ENCODE peak calls at places on chromosomes 3 and 15, in four cellular contexts. P, R, T and D are unnamed samples.

GRCh38 chr15:35867371-35867770 is 321.4 kb upstream of the DPH6 start:
- DNase-seq in P (no peak), T (no peak), R (no peak), D (no peak)

GRCh38 chr3:177379045-177379444 is 181.8 kb upstream of the TBL1XR1 start:
- DNase-seq in R (no peak), P (no peak), T (no peak), D (no peak)

GRCh38 chr3:55626284-55626675 is 139.2 kb upstream of the WNT5A start:
- DNase-seq in R (no peak), T (no peak), P (no peak), D (no peak)

GRCh38 chr3:139627759-139628158 is 50.0 kb downstream of the NMNAT3 start:
- DNase-seq in R (no peak), T (no peak), P (no peak), D (no peak)

GRCh38 chr3:42387802-42388651 is 22.4 kb downstream of the LYZL4 start:
- DNase-seq in T (no peak), R (no peak), P (no peak), D (no peak)

GRCh38 chr15:78995921-78996780 is 51.3 kb upstream of the CTSH start:
- DNase-seq in R (no peak), T (no peak), P (no peak), D (peak; percentile 25)

GRCh38 chr3:104206925-104207324 is 1159.8 kb upstream of the ALCAM start:
- DNase-seq in T (no peak), P (no peak), R (no peak), D (no peak)

GRCh38 chr15:43208052-43209002 is 12.5 kb downstream of the EPB42 start:
- DNase-seq in P (no peak), R (no peak), T (no peak), D (no peak)

GRCh38 chr3:130712718-130713423 is 33.8 kb downstream of the PIK3R4 start:
- DNase-seq in P (no peak), R (no peak), T (no peak), D (no peak)

GRCh38 chr3:133440652-133441051 is 40.8 kb downstream of the BFSP2 start:
- DNase-seq in T (no peak), R (no peak), P (peak; percentile 27), D (no peak)

GRCh38 chr3:4731543-4732111 is 238.5 kb downstream of the ITPR1 start:
- DNase-seq in R (no peak), P (no peak), T (no peak), D (no peak)

GRCh38 chr15:87777054-87777498 is 479.5 kb downstream of the NTRK3 start:
- DNase-seq in T (peak; percentile 69), R (no peak), P (peak; percentile 62), D (no peak)

GRCh38 chr3:45462522-45463262 is 74.3 kb downstream of the LARS2 start:
- DNase-seq in R (no peak), P (no peak), T (no peak), D (no peak)

GRCh38 chr15:90903733-90904536 is 833 bp downstream of the MAN2A2 start:
- DNase-seq in T (no peak), P (no peak), R (peak; percentile 44), D (peak; percentile 33)

GRCh38 chr3:79414821-79415220 is 353.0 kb downstream of the ROBO1 start:
- DNase-seq in T (peak; percentile 47), P (peak; percentile 10), R (no peak), D (no peak)

GRCh38 chr15:56805466-56806146 is 72.3 kb upstream of the ZNF280D start:
- DNase-seq in R (peak; percentile 60), T (peak; percentile 50), P (peak; percentile 43), D (no peak)

GRCh38 chr3:101824691-101825090 is 24.6 kb upstream of the NFKBIZ start:
- DNase-seq in R (no peak), T (no peak), P (no peak), D (no peak)

GRCh38 chr3:47440131-47440530 is 35.6 kb downstream of the SCAP start:
- DNase-seq in T (no peak), R (no peak), P (no peak), D (no peak)

GRCh38 chr15:71746719-71747118 is 63.6 kb upstream of the NR2E3 start:
- DNase-seq in T (no peak), P (no peak), R (no peak), D (no peak)

GRCh38 chr15:77035999-77036471 is 34.9 kb downstream of the TSPAN3 start:
- DNase-seq in R (no peak), T (no peak), P (no peak), D (no peak)

GRCh38 chr3:163474766-163475165 is 1603.5 kb downstream of the SI start:
- DNase-seq in P (no peak), R (no peak), T (no peak), D (no peak)

GRCh38 chr15:50267577-50267976 is 2.1 kb upstream of the HDC start:
- DNase-seq in R (no peak), P (no peak), T (no peak), D (no peak)

GRCh38 chr3:133289322-133289721 is 110.5 kb upstream of the BFSP2 start:
- DNase-seq in R (no peak), T (no peak), P (no peak), D (no peak)

GRCh38 chr3:33170531-33170930 is 48.1 kb downstream of the SUSD5 start:
- DNase-seq in R (no peak), P (no peak), T (no peak), D (no peak)

DNA sequence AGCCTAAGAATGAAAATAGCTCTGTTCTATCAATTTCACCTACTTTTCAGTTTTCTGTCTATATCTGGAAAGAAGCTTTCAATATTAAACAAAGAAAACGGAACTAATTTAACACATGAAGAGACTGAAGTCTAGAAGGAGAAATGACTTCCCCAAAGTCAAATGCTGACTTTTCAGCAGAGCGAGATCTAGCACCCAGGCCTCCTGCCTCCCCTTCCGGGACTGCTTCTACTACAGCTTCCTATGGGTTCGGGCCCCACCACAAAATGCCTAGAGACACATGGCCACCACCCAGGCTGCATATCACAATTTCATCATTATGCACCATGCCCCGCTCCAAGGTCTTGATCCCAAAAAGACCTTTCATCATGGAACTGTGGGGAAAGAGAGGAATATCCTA is 104.5 kb downstream of the SST start:
- DNase-seq in R (no peak), P (no peak), T (no peak), D (no peak)
- TF ChIP-seq CTCF in R (no peak), P (no peak), T (no peak), D (no peak)

DNA sequence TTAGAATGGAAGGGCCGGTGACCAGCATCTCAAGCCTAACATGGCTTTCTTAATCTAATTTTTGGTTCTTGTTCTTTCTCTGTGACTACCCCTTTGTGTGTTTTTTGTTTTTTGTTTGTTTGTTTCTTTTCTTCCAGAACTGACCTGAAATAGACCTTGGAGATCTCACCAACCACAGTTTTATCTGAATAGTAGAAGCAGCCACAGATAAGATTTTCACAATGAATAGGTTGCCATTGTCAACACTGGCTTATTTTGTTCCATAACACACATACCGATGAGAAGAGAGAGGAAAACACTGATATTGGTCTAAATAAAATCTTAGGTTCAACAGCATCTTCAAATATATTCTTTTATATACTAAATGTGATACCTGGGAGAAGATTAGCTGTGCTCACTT is 11.5 kb downstream of the ILDR1 start:
- DNase-seq in P (no peak), T (no peak), R (no peak), D (no peak)
- TF ChIP-seq CTCF in P (no peak), T (no peak), R (no peak), D (no peak)

GRCh38 chr3:126753191-126754160 is 49.4 kb downstream of the CHCHD6 start:
- DNase-seq in P (peak; percentile 37), T (no peak), R (peak; percentile 60), D (no peak)
- TF ChIP-seq CTCF in P (no peak), T (no peak), R (no peak), D (no peak)

GRCh38 chr15:73968461-73968860 is 23.6 kb downstream of the STOML1 start:
- DNase-seq in P (no peak), R (no peak), T (no peak), D (no peak)

GRCh38 chr15:73962409-73962808 is 29.7 kb downstream of the STOML1 start:
- DNase-seq in R (no peak), P (no peak), T (no peak), D (no peak)

GRCh38 chr15:73964736-73965093 is 27.4 kb downstream of the STOML1 start:
- DNase-seq in R (peak; percentile 91), P (peak; percentile 29), T (peak; percentile 92), D (peak; percentile 92)

GRCh38 chr15:73965730-73966103 is 26.4 kb downstream of the STOML1 start:
- DNase-seq in R (no peak), T (no peak), P (no peak), D (no peak)

DNA sequence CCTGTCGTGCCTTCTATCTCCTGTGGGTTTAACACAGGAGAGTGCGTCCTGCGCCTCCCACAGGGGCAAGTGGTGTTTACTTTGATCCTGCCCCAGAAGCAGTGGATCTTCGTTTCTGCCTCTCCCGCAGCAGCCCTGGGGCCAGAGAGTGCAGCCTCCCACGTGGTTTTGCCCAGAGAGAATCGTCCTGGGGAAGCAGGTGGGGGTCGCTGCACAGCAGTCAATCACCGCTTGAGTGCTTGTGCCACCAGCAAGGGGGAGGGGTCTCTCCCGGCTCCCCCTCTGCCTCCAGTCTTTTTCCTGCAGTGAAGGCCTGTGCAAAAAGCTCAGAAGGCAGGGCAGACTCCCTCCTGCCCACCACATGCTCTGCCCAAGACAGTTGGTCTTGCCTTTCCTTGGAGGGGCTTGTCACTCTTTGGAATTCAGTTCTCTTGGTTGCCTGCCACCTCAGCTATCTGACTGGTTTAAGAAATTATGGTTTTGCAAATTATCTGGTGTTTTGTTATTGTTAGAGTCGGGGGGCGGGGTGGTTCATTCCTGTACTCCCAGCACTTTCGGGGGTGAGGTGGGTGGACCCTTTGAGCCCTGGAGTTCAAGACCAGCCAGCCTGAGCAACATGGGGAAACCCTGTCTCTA is 26.9 kb downstream of the STOML1 start:
- DNase-seq in P (no peak), T (no peak), R (no peak), D (peak; percentile 35)
- TF ChIP-seq CTCF in P (no peak), T (no peak), R (no peak), D (peak; percentile 7)

GRCh38 chr3:128994581-128995161 is 795 bp upstream of the CFAP92 start:
- DNase-seq in T (no peak), P (no peak), R (no peak), D (no peak)
- TF ChIP-seq CTCF in T (no peak), P (no peak), R (no peak), D (no peak)

GRCh38 chr3:11662392-11662990 is 18.8 kb upstream of the VGLL4 start:
- DNase-seq in P (no peak), T (no peak), R (no peak), D (no peak)
- TF ChIP-seq CTCF in P (peak; percentile 54), T (peak; percentile 40), R (no peak), D (peak; percentile 34)

DNA sequence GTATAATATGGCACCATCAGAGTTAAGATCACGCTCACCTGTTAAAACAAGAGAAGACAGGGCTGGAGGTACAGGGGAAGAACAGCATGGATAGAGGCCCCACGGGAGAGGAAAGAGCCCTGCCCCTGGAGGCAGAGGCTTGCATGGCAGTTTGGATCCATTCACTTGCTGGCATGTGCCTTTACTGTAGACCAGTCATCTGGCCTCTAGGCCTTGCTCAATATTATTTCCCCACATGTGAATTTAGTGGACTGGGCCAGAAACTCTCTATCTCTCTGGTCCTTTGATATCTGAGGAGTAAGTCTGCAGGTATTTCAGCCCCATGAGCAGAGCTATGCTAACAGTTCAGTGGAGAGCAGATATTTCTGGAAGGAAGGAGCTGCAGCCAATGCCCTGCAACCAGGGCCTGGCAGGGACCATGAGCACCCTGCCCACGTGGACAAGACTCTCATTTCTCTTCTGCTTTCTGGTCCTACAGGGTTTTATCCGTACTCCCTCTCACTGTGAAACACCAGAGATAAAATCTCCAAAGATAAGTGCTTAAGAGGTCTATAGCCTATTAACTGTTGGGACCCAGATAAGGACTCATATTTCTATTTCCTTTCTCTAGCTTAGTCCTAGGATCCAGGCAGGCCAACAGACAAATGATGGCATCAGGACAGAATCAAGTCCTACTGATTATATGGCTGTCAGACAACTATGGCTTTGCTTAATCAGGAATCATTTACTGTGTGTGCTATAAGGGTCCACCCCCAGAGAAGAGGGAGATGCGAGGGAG is 65.0 kb downstream of the CLDN11 start:
- DNase-seq in T (no peak), P (no peak), R (peak; percentile 20), D (no peak)
- TF ChIP-seq CTCF in T (no peak), P (peak; percentile 23), R (peak; percentile 37), D (peak; percentile 15)